ENCODE peak calls at places on chromosomes 13 and 19, in seven cellular contexts. B, A, H, O, C, U and K are unnamed samples.

GRCh38 chr13:21676611-21677021 is 5.7 kb downstream of the FGF9 start:
- DNase-seq in B (no peak), A (no peak), H (no peak), O (no peak), C (no peak), U (peak), K (no peak)

GRCh38 chr13:110485604-110486003 is 75.9 kb downstream of the RAB20 start:
- DNase-seq in B (peak), A (no peak), H (no peak), O (no peak), C (no peak), U (no peak), K (no peak)

GRCh38 chr13:33636955-33637670 is 180.8 kb upstream of the RFC3 start:
- DNase-seq in B (no peak), A (no peak), H (no peak), O (no peak), C (no peak), U (no peak), K (no peak)

GRCh38 chr13:110869805-110870706 is 44.8 kb downstream of the ANKRD10 start:
- DNase-seq in B (peak), A (peak), H (no peak), O (no peak), C (peak), U (peak), K (peak)

GRCh38 chr19:36032251-36033104 is at the start of gene CLIP3:
- DNase-seq in B (peak), A (peak), H (peak), O (peak), C (no peak), U (no peak), K (no peak)

GRCh38 chr19:46959962-46960556 is 59.6 kb upstream of the NPAS1 start:
- DNase-seq in B (no peak), A (no peak), H (no peak), O (no peak), C (no peak), U (no peak), K (no peak)

GRCh38 chr13:23867027-23867491 is 22.1 kb downstream of the MIPEP start:
- DNase-seq in B (no peak), A (peak), H (no peak), O (no peak), C (no peak), U (no peak), K (no peak)

GRCh38 chr13:109072505-109072904 is 443.1 kb downstream of the MYO16 start:
- DNase-seq in B (no peak), A (no peak), H (no peak), O (no peak), C (no peak), U (no peak), K (no peak)

GRCh38 chr19:16463991-16464575 is 7.7 kb downstream of the EPS15L1 start:
- DNase-seq in B (no peak), A (no peak), H (no peak), O (no peak), C (no peak), U (no peak), K (no peak)

GRCh38 chr19:21314676-21315075 is 14.5 kb downstream of the ZNF708 start:
- DNase-seq in B (no peak), A (no peak), H (no peak), O (no peak), C (no peak), U (peak), K (no peak)

GRCh38 chr13:40146586-40147240 is 491.3 kb downstream of the COG6 start:
- DNase-seq in B (no peak), A (no peak), H (no peak), O (no peak), C (no peak), U (no peak), K (no peak)

GRCh38 chr19:12993562-12993961 is 1.7 kb upstream of the NFIX start:
- DNase-seq in B (no peak), A (no peak), H (no peak), O (no peak), C (no peak), U (no peak), K (no peak)

GRCh38 chr13:42654760-42655159 is 80.8 kb downstream of the TNFSF11 start:
- DNase-seq in B (no peak), A (no peak), H (no peak), O (no peak), C (no peak), U (no peak), K (no peak)

GRCh38 chr13:51761638-51762350 is 42.2 kb downstream of the DHRS12 start:
- DNase-seq in B (no peak), A (peak), H (no peak), O (no peak), C (no peak), U (no peak), K (no peak)

GRCh38 chr19:6772028-6772865 is at the start of gene VAV1:
- DNase-seq in B (no peak), A (no peak), H (peak), O (peak), C (no peak), U (peak), K (no peak)

GRCh38 chr13:95784161-95784880 is 107.4 kb downstream of the DNAJC3 start:
- DNase-seq in B (peak), A (peak), H (no peak), O (no peak), C (peak), U (no peak), K (peak)

GRCh38 chr13:90800082-90800746 is 547.3 kb upstream of the MIR17HG start:
- DNase-seq in B (no peak), A (no peak), H (no peak), O (no peak), C (no peak), U (no peak), K (no peak)

GRCh38 chr19:11745871-11746270 is 7.1 kb upstream of the ZNF823 start:
- DNase-seq in B (no peak), A (no peak), H (no peak), O (no peak), C (no peak), U (no peak), K (no peak)

GRCh38 chr19:53900191-53900860 is 8.8 kb upstream of the CACNG7 start:
- DNase-seq in B (no peak), A (no peak), H (no peak), O (no peak), C (no peak), U (no peak), K (no peak)